ENCODE peak calls at places on chromosomes 1 and 21, in four cellular contexts. One of them, this sample, is unnamed.

GRCh38 chr1:64212023-64212422 is 8.6 kb downstream of the UBE2U start:
- DNase-seq in ovary: no peak
- DNase-seq in progenitor cell of endocrine pancreas: no peak
- DNase-seq in heart right ventricle: no peak
- DNase-seq in this sample: no peak

GRCh38 chr1:213061263-213061662 is 10.2 kb downstream of the RPS6KC1 start:
- DNase-seq in ovary: no peak
- DNase-seq in progenitor cell of endocrine pancreas: no peak
- DNase-seq in heart right ventricle: no peak
- DNase-seq in this sample: no peak

GRCh38 chr1:21490774-21491482 is 18.3 kb upstream of the ALPL start:
- DNase-seq in ovary: no peak
- DNase-seq in progenitor cell of endocrine pancreas: no peak
- DNase-seq in heart right ventricle: no peak
- DNase-seq in this sample: no peak

GRCh38 chr1:44239961-44240371 is 26.7 kb downstream of the DMAP1 start:
- DNase-seq in ovary: no peak
- DNase-seq in progenitor cell of endocrine pancreas: no peak
- DNase-seq in heart right ventricle: peak; percentile 59
- DNase-seq in this sample: no peak

GRCh38 chr1:234743866-234744581 is 134.0 kb upstream of the IRF2BP2 start:
- DNase-seq in ovary: peak; percentile 49
- DNase-seq in progenitor cell of endocrine pancreas: no peak
- DNase-seq in heart right ventricle: no peak
- DNase-seq in this sample: no peak

GRCh38 chr1:102852583-102852982 is 255.7 kb downstream of the COL11A1 start:
- DNase-seq in ovary: no peak
- DNase-seq in progenitor cell of endocrine pancreas: no peak
- DNase-seq in heart right ventricle: no peak
- DNase-seq in this sample: no peak

GRCh38 chr1:119080586-119080985 is 59.9 kb downstream of the WARS2 start:
- DNase-seq in ovary: peak; percentile 46
- DNase-seq in progenitor cell of endocrine pancreas: no peak
- DNase-seq in heart right ventricle: no peak
- DNase-seq in this sample: no peak

GRCh38 chr1:3895951-3896325 is 4.1 kb downstream of the C1orf174 start:
- DNase-seq in ovary: no peak
- DNase-seq in progenitor cell of endocrine pancreas: no peak
- DNase-seq in heart right ventricle: no peak
- DNase-seq in this sample: no peak

GRCh38 chr1:32104127-32104526 is 3.7 kb upstream of the KPNA6 start:
- DNase-seq in ovary: no peak
- DNase-seq in progenitor cell of endocrine pancreas: no peak
- DNase-seq in heart right ventricle: no peak
- DNase-seq in this sample: no peak

GRCh38 chr1:246139745-246140182 is 367.3 kb downstream of the SMYD3 start:
- DNase-seq in ovary: no peak
- DNase-seq in progenitor cell of endocrine pancreas: no peak
- DNase-seq in heart right ventricle: no peak
- DNase-seq in this sample: no peak

GRCh38 chr1:89512996-89513395 is 11.6 kb upstream of the LRRC8B start:
- DNase-seq in ovary: no peak
- DNase-seq in progenitor cell of endocrine pancreas: no peak
- DNase-seq in heart right ventricle: no peak
- DNase-seq in this sample: no peak

GRCh38 chr1:47926461-47926999 is 70.7 kb downstream of the TRABD2B start:
- DNase-seq in ovary: no peak
- DNase-seq in progenitor cell of endocrine pancreas: no peak
- DNase-seq in heart right ventricle: no peak
- DNase-seq in this sample: no peak

GRCh38 chr1:205442051-205442721 is 13.7 kb downstream of the BLACAT1 start:
- DNase-seq in ovary: no peak
- DNase-seq in progenitor cell of endocrine pancreas: no peak
- DNase-seq in heart right ventricle: no peak
- DNase-seq in this sample: no peak

GRCh38 chr21:29164330-29164942 is 34.0 kb downstream of the MAP3K7CL start:
- DNase-seq in ovary: no peak
- DNase-seq in progenitor cell of endocrine pancreas: no peak
- DNase-seq in heart right ventricle: no peak
- DNase-seq in this sample: no peak

GRCh38 chr1:29546496-29546895 is 310.2 kb downstream of the PTPRU start:
- DNase-seq in ovary: no peak
- DNase-seq in progenitor cell of endocrine pancreas: no peak
- DNase-seq in heart right ventricle: no peak
- DNase-seq in this sample: no peak

GRCh38 chr1:202698276-202698675 is 12.0 kb downstream of the SYT2 start:
- DNase-seq in ovary: no peak
- DNase-seq in progenitor cell of endocrine pancreas: no peak
- DNase-seq in heart right ventricle: no peak
- DNase-seq in this sample: no peak

GRCh38 chr1:48030696-48031365 is 33.6 kb upstream of the TRABD2B start:
- DNase-seq in ovary: no peak
- DNase-seq in progenitor cell of endocrine pancreas: no peak
- DNase-seq in heart right ventricle: no peak
- DNase-seq in this sample: no peak

GRCh38 chr1:31814631-31815306 is 1.1 kb downstream of the SPOCD1 start:
- DNase-seq in ovary: no peak
- DNase-seq in progenitor cell of endocrine pancreas: no peak
- DNase-seq in heart right ventricle: no peak
- DNase-seq in this sample: no peak

GRCh38 chr1:25932321-25932720 is 26.1 kb upstream of the STMN1 start:
- DNase-seq in ovary: no peak
- DNase-seq in progenitor cell of endocrine pancreas: no peak
- DNase-seq in heart right ventricle: no peak
- DNase-seq in this sample: no peak

GRCh38 chr1:33130297-33130696 is 49.3 kb downstream of the AZIN2 start:
- DNase-seq in ovary: no peak
- DNase-seq in progenitor cell of endocrine pancreas: no peak
- DNase-seq in heart right ventricle: no peak
- DNase-seq in this sample: no peak

GRCh38 chr1:155309423-155310021 is 856 bp downstream of the FDPS start:
- DNase-seq in ovary: peak; percentile 68
- DNase-seq in progenitor cell of endocrine pancreas: no peak
- DNase-seq in heart right ventricle: peak; percentile 52
- DNase-seq in this sample: no peak

GRCh38 chr1:230073371-230074035 is 6.5 kb downstream of the GALNT2 start:
- DNase-seq in ovary: no peak
- DNase-seq in progenitor cell of endocrine pancreas: no peak
- DNase-seq in heart right ventricle: no peak
- DNase-seq in this sample: no peak

GRCh38 chr1:69911301-69911801 is 294.0 kb downstream of the LRRC40 start:
- DNase-seq in ovary: no peak
- DNase-seq in progenitor cell of endocrine pancreas: no peak
- DNase-seq in heart right ventricle: no peak
- DNase-seq in this sample: no peak

GRCh38 chr1:27823784-27824183 is 6.8 kb upstream of the PPP1R8 start:
- DNase-seq in ovary: no peak
- DNase-seq in progenitor cell of endocrine pancreas: no peak
- DNase-seq in heart right ventricle: no peak
- DNase-seq in this sample: no peak

GRCh38 chr1:28518745-28519341 is 13.0 kb downstream of the RCC1 start:
- DNase-seq in ovary: no peak
- DNase-seq in progenitor cell of endocrine pancreas: no peak
- DNase-seq in heart right ventricle: no peak
- DNase-seq in this sample: no peak

GRCh38 chr1:23471473-23472075 is 12.4 kb downstream of the ASAP3 start:
- DNase-seq in ovary: no peak
- DNase-seq in progenitor cell of endocrine pancreas: no peak
- DNase-seq in heart right ventricle: no peak
- DNase-seq in this sample: no peak

GRCh38 chr1:160755864-160756616 is 17.0 kb downstream of the SLAMF7 start:
- DNase-seq in ovary: no peak
- DNase-seq in progenitor cell of endocrine pancreas: no peak
- DNase-seq in heart right ventricle: no peak
- DNase-seq in this sample: no peak

GRCh38 chr21:21001591-21002100 is 3.4 kb downstream of the NCAM2 start:
- DNase-seq in ovary: no peak
- DNase-seq in progenitor cell of endocrine pancreas: no peak
- DNase-seq in heart right ventricle: no peak
- DNase-seq in this sample: no peak

GRCh38 chr1:204623365-204623893 is 62.1 kb downstream of the LRRN2 start:
- DNase-seq in ovary: peak; percentile 70
- DNase-seq in progenitor cell of endocrine pancreas: no peak
- DNase-seq in heart right ventricle: no peak
- DNase-seq in this sample: no peak

GRCh38 chr1:39852876-39853275 is 30.4 kb downstream of the TRIT1 start:
- DNase-seq in ovary: no peak
- DNase-seq in progenitor cell of endocrine pancreas: no peak
- DNase-seq in heart right ventricle: no peak
- DNase-seq in this sample: no peak

GRCh38 chr1:98385691-98386090 is 275.8 kb upstream of the SNX7 start:
- DNase-seq in ovary: no peak
- DNase-seq in progenitor cell of endocrine pancreas: no peak
- DNase-seq in heart right ventricle: no peak
- DNase-seq in this sample: no peak

GRCh38 chr1:22582670-22583635 is 19.7 kb downstream of the EPHA8 start:
- DNase-seq in ovary: no peak
- DNase-seq in progenitor cell of endocrine pancreas: no peak
- DNase-seq in heart right ventricle: no peak
- DNase-seq in this sample: no peak

GRCh38 chr1:202023033-202023433 is 12.6 kb downstream of the ELF3 start:
- DNase-seq in ovary: no peak
- DNase-seq in progenitor cell of endocrine pancreas: no peak
- DNase-seq in heart right ventricle: no peak
- DNase-seq in this sample: no peak

GRCh38 chr1:203039609-203040517 is 13.6 kb downstream of the PPFIA4 start:
- DNase-seq in ovary: no peak
- DNase-seq in progenitor cell of endocrine pancreas: no peak
- DNase-seq in heart right ventricle: no peak
- DNase-seq in this sample: peak; percentile 78

GRCh38 chr1:116334015-116334547 is 39.0 kb upstream of the ATP1A1 start:
- DNase-seq in ovary: no peak
- DNase-seq in progenitor cell of endocrine pancreas: no peak
- DNase-seq in heart right ventricle: peak; percentile 24
- DNase-seq in this sample: no peak

GRCh38 chr21:31220567-31220966 is 123.5 kb downstream of the TIAM1 start:
- DNase-seq in ovary: no peak
- DNase-seq in progenitor cell of endocrine pancreas: no peak
- DNase-seq in heart right ventricle: no peak
- DNase-seq in this sample: no peak

GRCh38 chr1:39205781-39206464 is 1.4 kb downstream of the MACF1 start:
- DNase-seq in ovary: no peak
- DNase-seq in progenitor cell of endocrine pancreas: no peak
- DNase-seq in heart right ventricle: no peak
- DNase-seq in this sample: no peak

GRCh38 chr1:108082741-108083562 is 117.2 kb downstream of the SLC25A24 start:
- DNase-seq in ovary: no peak
- DNase-seq in progenitor cell of endocrine pancreas: no peak
- DNase-seq in heart right ventricle: no peak
- DNase-seq in this sample: no peak

GRCh38 chr1:208654241-208654640 is 410.1 kb upstream of the PLXNA2 start:
- DNase-seq in ovary: no peak
- DNase-seq in progenitor cell of endocrine pancreas: no peak
- DNase-seq in heart right ventricle: no peak
- DNase-seq in this sample: no peak
- TF ChIP-seq CTCF in ovary: no peak
- TF ChIP-seq CTCF in progenitor cell of endocrine pancreas: peak; percentile 50
- TF ChIP-seq CTCF in heart right ventricle: peak; percentile 22
- TF ChIP-seq CTCF in this sample: peak; percentile 56

DNA sequence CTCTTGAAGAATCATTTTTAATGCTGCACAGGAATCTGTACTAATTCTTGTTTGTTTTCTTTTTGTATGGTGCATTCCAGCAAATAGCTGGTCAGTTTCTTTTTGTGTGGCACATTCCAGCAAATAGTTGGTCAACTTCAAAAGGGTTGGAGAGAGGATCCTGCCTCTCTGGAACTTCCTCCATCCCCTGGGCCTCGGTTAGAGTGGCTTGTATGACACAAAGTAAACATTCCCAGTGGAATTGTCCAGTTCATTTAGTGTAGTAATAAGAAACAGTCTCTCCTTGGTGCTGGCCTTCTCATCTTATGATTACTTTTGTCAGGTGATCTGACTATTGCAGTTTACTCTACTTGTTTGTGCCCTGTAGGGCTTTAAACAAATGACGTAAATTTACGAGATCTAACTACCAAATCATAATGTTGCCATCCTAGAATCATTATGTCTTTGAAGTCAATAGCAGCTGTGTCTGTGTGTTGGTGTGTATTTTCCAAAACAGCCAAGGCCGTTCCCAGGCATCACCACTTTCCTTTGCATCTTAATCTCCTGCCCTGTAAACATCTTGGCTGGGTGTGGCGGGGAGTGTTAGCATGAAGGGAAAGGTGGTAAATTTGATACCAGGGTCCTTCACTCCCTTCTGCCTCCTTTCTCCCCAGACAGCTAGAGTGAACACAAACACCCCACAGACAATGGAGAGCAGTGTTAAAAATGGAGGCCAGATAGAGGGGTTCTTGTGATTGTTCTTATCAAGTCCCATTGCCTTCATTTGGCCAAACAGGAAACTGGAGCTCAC is 77.9 kb downstream of the CDC7 start:
- DNase-seq in ovary: no peak
- DNase-seq in progenitor cell of endocrine pancreas: no peak
- DNase-seq in heart right ventricle: no peak
- DNase-seq in this sample: no peak
- TF ChIP-seq CTCF in ovary: no peak
- TF ChIP-seq CTCF in progenitor cell of endocrine pancreas: no peak
- TF ChIP-seq CTCF in heart right ventricle: no peak
- TF ChIP-seq CTCF in this sample: no peak

GRCh38 chr1:224521904-224522734 is 87.5 kb upstream of the WDR26 start:
- DNase-seq in ovary: no peak
- DNase-seq in progenitor cell of endocrine pancreas: no peak
- DNase-seq in heart right ventricle: no peak
- DNase-seq in this sample: no peak
- TF ChIP-seq CTCF in ovary: no peak
- TF ChIP-seq CTCF in progenitor cell of endocrine pancreas: peak; percentile 29
- TF ChIP-seq CTCF in heart right ventricle: no peak
- TF ChIP-seq CTCF in this sample: no peak

GRCh38 chr1:240170806-240171205 is 79.1 kb downstream of the FMN2 start:
- DNase-seq in ovary: no peak
- DNase-seq in progenitor cell of endocrine pancreas: no peak
- DNase-seq in heart right ventricle: no peak
- DNase-seq in this sample: no peak

GRCh38 chr1:240169188-240169587 is 77.5 kb downstream of the FMN2 start:
- DNase-seq in ovary: no peak
- DNase-seq in progenitor cell of endocrine pancreas: no peak
- DNase-seq in heart right ventricle: no peak
- DNase-seq in this sample: no peak

GRCh38 chr1:240173836-240174235 is 82.2 kb downstream of the FMN2 start:
- DNase-seq in ovary: no peak
- DNase-seq in progenitor cell of endocrine pancreas: no peak
- DNase-seq in heart right ventricle: no peak
- DNase-seq in this sample: no peak

GRCh38 chr1:240170245-240170644 is 78.6 kb downstream of the FMN2 start:
- DNase-seq in ovary: no peak
- DNase-seq in progenitor cell of endocrine pancreas: no peak
- DNase-seq in heart right ventricle: no peak
- DNase-seq in this sample: no peak

GRCh38 chr1:240171907-240172306 is 80.2 kb downstream of the FMN2 start:
- DNase-seq in ovary: no peak
- DNase-seq in progenitor cell of endocrine pancreas: no peak
- DNase-seq in heart right ventricle: no peak
- DNase-seq in this sample: no peak
- TF ChIP-seq CTCF in ovary: no peak
- TF ChIP-seq CTCF in progenitor cell of endocrine pancreas: no peak
- TF ChIP-seq CTCF in heart right ventricle: no peak
- TF ChIP-seq CTCF in this sample: no peak